ENCODE peak calls at places on chromosomes 11 and 22, in seven cellular contexts. One of them, this sample, is unnamed.

GRCh38 chr11:131616456-131616855 is 246.0 kb downstream of the NTM start:
- DNase-seq in foreskin keratinocyte: no peak
- DNase-seq in A549: no peak
- DNase-seq in AML-193: no peak
- DNase-seq in stimulated activated CD8-positive, alpha-beta memory T cell treated with anti-CD3 and anti-CD28 coated beads, Interleukin-12 subunit alpha, Interleukin-12 subunit beta, amount 100 ng/mL, for 1 hour: no peak
- DNase-seq in RCC 7860: no peak
- DNase-seq in activated CD4-positive, alpha-beta T cell treated with anti-CD3 and anti-CD28 coated beads for 36 hours: no peak
- DNase-seq in this sample: no peak

GRCh38 chr11:15662285-15662684 is 547.6 kb downstream of the INSC start:
- DNase-seq in activated CD4-positive, alpha-beta T cell treated with anti-CD3 and anti-CD28 coated beads for 36 hours: no peak
- DNase-seq in foreskin keratinocyte: no peak
- DNase-seq in RCC 7860: no peak
- DNase-seq in AML-193: no peak
- DNase-seq in stimulated activated CD8-positive, alpha-beta memory T cell treated with anti-CD3 and anti-CD28 coated beads, Interleukin-12 subunit alpha, Interleukin-12 subunit beta, amount 100 ng/mL, for 1 hour: no peak
- DNase-seq in A549: no peak
- DNase-seq in this sample: no peak

GRCh38 chr11:96191752-96192151 is 151.2 kb downstream of the MAML2 start:
- DNase-seq in stimulated activated CD8-positive, alpha-beta memory T cell treated with anti-CD3 and anti-CD28 coated beads, Interleukin-12 subunit alpha, Interleukin-12 subunit beta, amount 100 ng/mL, for 1 hour: no peak
- DNase-seq in AML-193: no peak
- DNase-seq in foreskin keratinocyte: no peak
- DNase-seq in activated CD4-positive, alpha-beta T cell treated with anti-CD3 and anti-CD28 coated beads for 36 hours: no peak
- DNase-seq in A549: no peak
- DNase-seq in RCC 7860: no peak
- DNase-seq in this sample: no peak

GRCh38 chr11:104490182-104490581 is 326.2 kb upstream of the PDGFD start:
- DNase-seq in stimulated activated CD8-positive, alpha-beta memory T cell treated with anti-CD3 and anti-CD28 coated beads, Interleukin-12 subunit alpha, Interleukin-12 subunit beta, amount 100 ng/mL, for 1 hour: no peak
- DNase-seq in foreskin keratinocyte: no peak
- DNase-seq in RCC 7860: no peak
- DNase-seq in A549: no peak
- DNase-seq in activated CD4-positive, alpha-beta T cell treated with anti-CD3 and anti-CD28 coated beads for 36 hours: peak; percentile 7
- DNase-seq in AML-193: no peak
- DNase-seq in this sample: no peak

GRCh38 chr11:86673872-86674750 is 1.7 kb upstream of the ME3 start:
- DNase-seq in activated CD4-positive, alpha-beta T cell treated with anti-CD3 and anti-CD28 coated beads for 36 hours: no peak
- DNase-seq in A549: no peak
- DNase-seq in RCC 7860: no peak
- DNase-seq in AML-193: no peak
- DNase-seq in stimulated activated CD8-positive, alpha-beta memory T cell treated with anti-CD3 and anti-CD28 coated beads, Interleukin-12 subunit alpha, Interleukin-12 subunit beta, amount 100 ng/mL, for 1 hour: no peak
- DNase-seq in foreskin keratinocyte: no peak
- DNase-seq in this sample: no peak

GRCh38 chr11:134501406-134502152 is 89.5 kb upstream of the B3GAT1 start:
- DNase-seq in RCC 7860: no peak
- DNase-seq in stimulated activated CD8-positive, alpha-beta memory T cell treated with anti-CD3 and anti-CD28 coated beads, Interleukin-12 subunit alpha, Interleukin-12 subunit beta, amount 100 ng/mL, for 1 hour: no peak
- DNase-seq in foreskin keratinocyte: no peak
- DNase-seq in activated CD4-positive, alpha-beta T cell treated with anti-CD3 and anti-CD28 coated beads for 36 hours: no peak
- DNase-seq in AML-193: no peak
- DNase-seq in A549: no peak
- DNase-seq in this sample: no peak

GRCh38 chr11:117535201-117535869 is 207.7 kb downstream of the CEP164 start:
- DNase-seq in stimulated activated CD8-positive, alpha-beta memory T cell treated with anti-CD3 and anti-CD28 coated beads, Interleukin-12 subunit alpha, Interleukin-12 subunit beta, amount 100 ng/mL, for 1 hour: no peak
- DNase-seq in RCC 7860: no peak
- DNase-seq in A549: no peak
- DNase-seq in AML-193: no peak
- DNase-seq in activated CD4-positive, alpha-beta T cell treated with anti-CD3 and anti-CD28 coated beads for 36 hours: no peak
- DNase-seq in foreskin keratinocyte: no peak
- DNase-seq in this sample: no peak

GRCh38 chr11:85661972-85662664 is 2.8 kb downstream of the CREBZF start:
- DNase-seq in activated CD4-positive, alpha-beta T cell treated with anti-CD3 and anti-CD28 coated beads for 36 hours: no peak
- DNase-seq in AML-193: no peak
- DNase-seq in A549: no peak
- DNase-seq in RCC 7860: no peak
- DNase-seq in stimulated activated CD8-positive, alpha-beta memory T cell treated with anti-CD3 and anti-CD28 coated beads, Interleukin-12 subunit alpha, Interleukin-12 subunit beta, amount 100 ng/mL, for 1 hour: no peak
- DNase-seq in foreskin keratinocyte: no peak
- DNase-seq in this sample: no peak

GRCh38 chr11:59182457-59183151 is 10.7 kb downstream of the DTX4 start:
- DNase-seq in A549: no peak
- DNase-seq in activated CD4-positive, alpha-beta T cell treated with anti-CD3 and anti-CD28 coated beads for 36 hours: peak; percentile 44
- DNase-seq in foreskin keratinocyte: no peak
- DNase-seq in stimulated activated CD8-positive, alpha-beta memory T cell treated with anti-CD3 and anti-CD28 coated beads, Interleukin-12 subunit alpha, Interleukin-12 subunit beta, amount 100 ng/mL, for 1 hour: no peak
- DNase-seq in AML-193: no peak
- DNase-seq in RCC 7860: no peak
- DNase-seq in this sample: no peak

GRCh38 chr11:65651589-65652510 is 10.9 kb downstream of the RELA start:
- DNase-seq in RCC 7860: no peak
- DNase-seq in stimulated activated CD8-positive, alpha-beta memory T cell treated with anti-CD3 and anti-CD28 coated beads, Interleukin-12 subunit alpha, Interleukin-12 subunit beta, amount 100 ng/mL, for 1 hour: no peak
- DNase-seq in activated CD4-positive, alpha-beta T cell treated with anti-CD3 and anti-CD28 coated beads for 36 hours: no peak
- DNase-seq in foreskin keratinocyte: no peak
- DNase-seq in AML-193: no peak
- DNase-seq in A549: no peak
- DNase-seq in this sample: peak; percentile 10

GRCh38 chr11:59981106-59981770 is 17.4 kb downstream of the OOSP4A start:
- DNase-seq in A549: no peak
- DNase-seq in AML-193: no peak
- DNase-seq in activated CD4-positive, alpha-beta T cell treated with anti-CD3 and anti-CD28 coated beads for 36 hours: no peak
- DNase-seq in foreskin keratinocyte: peak; percentile 9
- DNase-seq in RCC 7860: no peak
- DNase-seq in stimulated activated CD8-positive, alpha-beta memory T cell treated with anti-CD3 and anti-CD28 coated beads, Interleukin-12 subunit alpha, Interleukin-12 subunit beta, amount 100 ng/mL, for 1 hour: no peak
- DNase-seq in this sample: no peak

GRCh38 chr11:110000045-110000502 is 93.1 kb upstream of the ZC3H12C start:
- DNase-seq in A549: peak; percentile 38
- DNase-seq in foreskin keratinocyte: peak; percentile 32
- DNase-seq in stimulated activated CD8-positive, alpha-beta memory T cell treated with anti-CD3 and anti-CD28 coated beads, Interleukin-12 subunit alpha, Interleukin-12 subunit beta, amount 100 ng/mL, for 1 hour: no peak
- DNase-seq in RCC 7860: peak; percentile 87
- DNase-seq in AML-193: no peak
- DNase-seq in activated CD4-positive, alpha-beta T cell treated with anti-CD3 and anti-CD28 coated beads for 36 hours: no peak
- DNase-seq in this sample: no peak

GRCh38 chr11:93487032-93487483 is 56.1 kb downstream of the SMCO4 start:
- DNase-seq in A549: no peak
- DNase-seq in RCC 7860: no peak
- DNase-seq in stimulated activated CD8-positive, alpha-beta memory T cell treated with anti-CD3 and anti-CD28 coated beads, Interleukin-12 subunit alpha, Interleukin-12 subunit beta, amount 100 ng/mL, for 1 hour: no peak
- DNase-seq in foreskin keratinocyte: no peak
- DNase-seq in activated CD4-positive, alpha-beta T cell treated with anti-CD3 and anti-CD28 coated beads for 36 hours: no peak
- DNase-seq in AML-193: no peak
- DNase-seq in this sample: no peak

GRCh38 chr22:49960967-49961600 is 512 bp downstream of the PIM3 start:
- DNase-seq in stimulated activated CD8-positive, alpha-beta memory T cell treated with anti-CD3 and anti-CD28 coated beads, Interleukin-12 subunit alpha, Interleukin-12 subunit beta, amount 100 ng/mL, for 1 hour: no peak
- DNase-seq in A549: no peak
- DNase-seq in AML-193: no peak
- DNase-seq in RCC 7860: peak; percentile 15
- DNase-seq in foreskin keratinocyte: peak; percentile 12
- DNase-seq in activated CD4-positive, alpha-beta T cell treated with anti-CD3 and anti-CD28 coated beads for 36 hours: peak; percentile 69
- DNase-seq in this sample: no peak

GRCh38 chr11:90252053-90252452 is 29.2 kb upstream of the CHORDC1 start:
- DNase-seq in activated CD4-positive, alpha-beta T cell treated with anti-CD3 and anti-CD28 coated beads for 36 hours: no peak
- DNase-seq in RCC 7860: no peak
- DNase-seq in A549: no peak
- DNase-seq in foreskin keratinocyte: no peak
- DNase-seq in stimulated activated CD8-positive, alpha-beta memory T cell treated with anti-CD3 and anti-CD28 coated beads, Interleukin-12 subunit alpha, Interleukin-12 subunit beta, amount 100 ng/mL, for 1 hour: no peak
- DNase-seq in AML-193: no peak
- DNase-seq in this sample: no peak

GRCh38 chr11:75351541-75352416 is at the start of gene ARRB1:
- DNase-seq in foreskin keratinocyte: no peak
- DNase-seq in A549: peak; percentile 70
- DNase-seq in stimulated activated CD8-positive, alpha-beta memory T cell treated with anti-CD3 and anti-CD28 coated beads, Interleukin-12 subunit alpha, Interleukin-12 subunit beta, amount 100 ng/mL, for 1 hour: no peak
- DNase-seq in RCC 7860: no peak
- DNase-seq in AML-193: peak; percentile 66
- DNase-seq in activated CD4-positive, alpha-beta T cell treated with anti-CD3 and anti-CD28 coated beads for 36 hours: peak; percentile 69
- DNase-seq in this sample: peak; percentile 53

GRCh38 chr22:26848244-26848920 is 191.0 kb downstream of the MIAT start:
- DNase-seq in RCC 7860: peak; percentile 57
- DNase-seq in foreskin keratinocyte: no peak
- DNase-seq in A549: no peak
- DNase-seq in stimulated activated CD8-positive, alpha-beta memory T cell treated with anti-CD3 and anti-CD28 coated beads, Interleukin-12 subunit alpha, Interleukin-12 subunit beta, amount 100 ng/mL, for 1 hour: no peak
- DNase-seq in activated CD4-positive, alpha-beta T cell treated with anti-CD3 and anti-CD28 coated beads for 36 hours: no peak
- DNase-seq in AML-193: no peak
- DNase-seq in this sample: no peak

GRCh38 chr22:42473484-42474193 is 41.4 kb upstream of the NFAM1 start:
- DNase-seq in stimulated activated CD8-positive, alpha-beta memory T cell treated with anti-CD3 and anti-CD28 coated beads, Interleukin-12 subunit alpha, Interleukin-12 subunit beta, amount 100 ng/mL, for 1 hour: no peak
- DNase-seq in AML-193: peak; percentile 44
- DNase-seq in A549: peak; percentile 43
- DNase-seq in activated CD4-positive, alpha-beta T cell treated with anti-CD3 and anti-CD28 coated beads for 36 hours: no peak
- DNase-seq in RCC 7860: peak; percentile 25
- DNase-seq in foreskin keratinocyte: peak; percentile 17
- DNase-seq in this sample: no peak

GRCh38 chr11:131681875-131682274 is 311.5 kb downstream of the NTM start:
- DNase-seq in A549: no peak
- DNase-seq in foreskin keratinocyte: no peak
- DNase-seq in AML-193: no peak
- DNase-seq in activated CD4-positive, alpha-beta T cell treated with anti-CD3 and anti-CD28 coated beads for 36 hours: no peak
- DNase-seq in RCC 7860: no peak
- DNase-seq in stimulated activated CD8-positive, alpha-beta memory T cell treated with anti-CD3 and anti-CD28 coated beads, Interleukin-12 subunit alpha, Interleukin-12 subunit beta, amount 100 ng/mL, for 1 hour: no peak
- DNase-seq in this sample: no peak

GRCh38 chr11:12540913-12541587 is 133.2 kb upstream of the TEAD1 start:
- DNase-seq in stimulated activated CD8-positive, alpha-beta memory T cell treated with anti-CD3 and anti-CD28 coated beads, Interleukin-12 subunit alpha, Interleukin-12 subunit beta, amount 100 ng/mL, for 1 hour: no peak
- DNase-seq in RCC 7860: peak; percentile 61
- DNase-seq in foreskin keratinocyte: peak; percentile 34
- DNase-seq in activated CD4-positive, alpha-beta T cell treated with anti-CD3 and anti-CD28 coated beads for 36 hours: no peak
- DNase-seq in AML-193: no peak
- DNase-seq in A549: peak; percentile 41
- DNase-seq in this sample: no peak

GRCh38 chr11:102680945-102681344 is 24.6 kb downstream of the MMP27 start:
- DNase-seq in RCC 7860: no peak
- DNase-seq in AML-193: peak; percentile 95
- DNase-seq in A549: no peak
- DNase-seq in activated CD4-positive, alpha-beta T cell treated with anti-CD3 and anti-CD28 coated beads for 36 hours: no peak
- DNase-seq in stimulated activated CD8-positive, alpha-beta memory T cell treated with anti-CD3 and anti-CD28 coated beads, Interleukin-12 subunit alpha, Interleukin-12 subunit beta, amount 100 ng/mL, for 1 hour: no peak
- DNase-seq in foreskin keratinocyte: no peak
- DNase-seq in this sample: no peak

GRCh38 chr22:25650834-25651233 is 86.4 kb downstream of the GRK3 start:
- DNase-seq in A549: no peak
- DNase-seq in foreskin keratinocyte: no peak
- DNase-seq in AML-193: peak; percentile 61
- DNase-seq in RCC 7860: no peak
- DNase-seq in activated CD4-positive, alpha-beta T cell treated with anti-CD3 and anti-CD28 coated beads for 36 hours: no peak
- DNase-seq in stimulated activated CD8-positive, alpha-beta memory T cell treated with anti-CD3 and anti-CD28 coated beads, Interleukin-12 subunit alpha, Interleukin-12 subunit beta, amount 100 ng/mL, for 1 hour: no peak
- DNase-seq in this sample: no peak

GRCh38 chr11:23236846-23237550 is 376.7 kb upstream of the CCDC179 start:
- DNase-seq in AML-193: no peak
- DNase-seq in activated CD4-positive, alpha-beta T cell treated with anti-CD3 and anti-CD28 coated beads for 36 hours: no peak
- DNase-seq in A549: no peak
- DNase-seq in stimulated activated CD8-positive, alpha-beta memory T cell treated with anti-CD3 and anti-CD28 coated beads, Interleukin-12 subunit alpha, Interleukin-12 subunit beta, amount 100 ng/mL, for 1 hour: no peak
- DNase-seq in foreskin keratinocyte: peak; percentile 58
- DNase-seq in RCC 7860: no peak
- DNase-seq in this sample: no peak

GRCh38 chr11:121769191-121769590 is 316.4 kb upstream of the SORL1-AS1 start:
- DNase-seq in foreskin keratinocyte: no peak
- DNase-seq in AML-193: no peak
- DNase-seq in activated CD4-positive, alpha-beta T cell treated with anti-CD3 and anti-CD28 coated beads for 36 hours: no peak
- DNase-seq in A549: no peak
- DNase-seq in stimulated activated CD8-positive, alpha-beta memory T cell treated with anti-CD3 and anti-CD28 coated beads, Interleukin-12 subunit alpha, Interleukin-12 subunit beta, amount 100 ng/mL, for 1 hour: no peak
- DNase-seq in RCC 7860: no peak
- DNase-seq in this sample: no peak

GRCh38 chr22:22431271-22432220 is 77.0 kb downstream of the ZNF280B start:
- DNase-seq in RCC 7860: peak; percentile 17
- DNase-seq in AML-193: peak; percentile 35
- DNase-seq in foreskin keratinocyte: no peak
- DNase-seq in A549: peak; percentile 53
- DNase-seq in activated CD4-positive, alpha-beta T cell treated with anti-CD3 and anti-CD28 coated beads for 36 hours: peak; percentile 80
- DNase-seq in stimulated activated CD8-positive, alpha-beta memory T cell treated with anti-CD3 and anti-CD28 coated beads, Interleukin-12 subunit alpha, Interleukin-12 subunit beta, amount 100 ng/mL, for 1 hour: peak; percentile 42
- DNase-seq in this sample: peak; percentile 23

GRCh38 chr22:45974498-45974897 is 2.5 kb downstream of the WNT7B start:
- DNase-seq in stimulated activated CD8-positive, alpha-beta memory T cell treated with anti-CD3 and anti-CD28 coated beads, Interleukin-12 subunit alpha, Interleukin-12 subunit beta, amount 100 ng/mL, for 1 hour: no peak
- DNase-seq in activated CD4-positive, alpha-beta T cell treated with anti-CD3 and anti-CD28 coated beads for 36 hours: no peak
- DNase-seq in A549: no peak
- DNase-seq in RCC 7860: no peak
- DNase-seq in foreskin keratinocyte: no peak
- DNase-seq in AML-193: no peak
- DNase-seq in this sample: no peak

GRCh38 chr11:73374130-73374529 is 2.1 kb upstream of the RELT start:
- DNase-seq in A549: no peak
- DNase-seq in stimulated activated CD8-positive, alpha-beta memory T cell treated with anti-CD3 and anti-CD28 coated beads, Interleukin-12 subunit alpha, Interleukin-12 subunit beta, amount 100 ng/mL, for 1 hour: no peak
- DNase-seq in foreskin keratinocyte: no peak
- DNase-seq in activated CD4-positive, alpha-beta T cell treated with anti-CD3 and anti-CD28 coated beads for 36 hours: no peak
- DNase-seq in RCC 7860: no peak
- DNase-seq in AML-193: no peak
- DNase-seq in this sample: no peak

GRCh38 chr22:44455151-44455962 is 42.7 kb downstream of the RTL6 start:
- DNase-seq in activated CD4-positive, alpha-beta T cell treated with anti-CD3 and anti-CD28 coated beads for 36 hours: peak; percentile 72
- DNase-seq in stimulated activated CD8-positive, alpha-beta memory T cell treated with anti-CD3 and anti-CD28 coated beads, Interleukin-12 subunit alpha, Interleukin-12 subunit beta, amount 100 ng/mL, for 1 hour: peak; percentile 14
- DNase-seq in foreskin keratinocyte: no peak
- DNase-seq in AML-193: no peak
- DNase-seq in A549: no peak
- DNase-seq in RCC 7860: no peak
- DNase-seq in this sample: no peak

GRCh38 chr22:47166446-47167016 is 404.1 kb downstream of the TBC1D22A start:
- DNase-seq in AML-193: no peak
- DNase-seq in A549: no peak
- DNase-seq in activated CD4-positive, alpha-beta T cell treated with anti-CD3 and anti-CD28 coated beads for 36 hours: no peak
- DNase-seq in stimulated activated CD8-positive, alpha-beta memory T cell treated with anti-CD3 and anti-CD28 coated beads, Interleukin-12 subunit alpha, Interleukin-12 subunit beta, amount 100 ng/mL, for 1 hour: no peak
- DNase-seq in RCC 7860: no peak
- DNase-seq in foreskin keratinocyte: no peak
- DNase-seq in this sample: no peak

GRCh38 chr22:23315341-23315917 is 135.1 kb downstream of the BCR start:
- DNase-seq in RCC 7860: peak; percentile 82
- DNase-seq in AML-193: peak; percentile 12
- DNase-seq in activated CD4-positive, alpha-beta T cell treated with anti-CD3 and anti-CD28 coated beads for 36 hours: peak; percentile 65
- DNase-seq in stimulated activated CD8-positive, alpha-beta memory T cell treated with anti-CD3 and anti-CD28 coated beads, Interleukin-12 subunit alpha, Interleukin-12 subunit beta, amount 100 ng/mL, for 1 hour: peak; percentile 25
- DNase-seq in foreskin keratinocyte: peak; percentile 4
- DNase-seq in A549: peak; percentile 13
- DNase-seq in this sample: peak; percentile 52

GRCh38 chr22:44689173-44689572 is 12.8 kb upstream of the PRR5 start:
- DNase-seq in foreskin keratinocyte: no peak
- DNase-seq in RCC 7860: no peak
- DNase-seq in A549: no peak
- DNase-seq in AML-193: no peak
- DNase-seq in activated CD4-positive, alpha-beta T cell treated with anti-CD3 and anti-CD28 coated beads for 36 hours: no peak
- DNase-seq in stimulated activated CD8-positive, alpha-beta memory T cell treated with anti-CD3 and anti-CD28 coated beads, Interleukin-12 subunit alpha, Interleukin-12 subunit beta, amount 100 ng/mL, for 1 hour: no peak
- DNase-seq in this sample: no peak

GRCh38 chr22:19271856-19272535 is 19.5 kb downstream of the CLTCL1 start:
- DNase-seq in activated CD4-positive, alpha-beta T cell treated with anti-CD3 and anti-CD28 coated beads for 36 hours: no peak
- DNase-seq in AML-193: no peak
- DNase-seq in A549: peak; percentile 26
- DNase-seq in RCC 7860: peak; percentile 18
- DNase-seq in stimulated activated CD8-positive, alpha-beta memory T cell treated with anti-CD3 and anti-CD28 coated beads, Interleukin-12 subunit alpha, Interleukin-12 subunit beta, amount 100 ng/mL, for 1 hour: no peak
- DNase-seq in foreskin keratinocyte: no peak
- DNase-seq in this sample: no peak